ENCODE peak calls at places on chromosomes 2 and 18, in seven cellular contexts. P is HCT116, C is transverse colon, F is hepatocyte, A is endodermal cell, B is IMR-90, W is uterus. S is an unnamed sample. For H3K27me3, the result is how much of the 10 kb centered on the place peaks cover.

GRCh38 chr2:42967959-42968674 is 175.7 kb upstream of the HAAO start:
- DNase-seq in P (no peak), C (no peak), F (peak), A (peak), B (peak), W (peak), S (no peak)

GRCh38 chr2:191754103-191754502 is 76.2 kb downstream of the NABP1 start:
- DNase-seq in P (no peak), C (no peak), F (no peak), A (no peak), B (no peak), W (no peak), S (no peak)

GRCh38 chr2:159010963-159011362 is 42.5 kb downstream of the TANC1 start:
- DNase-seq in P (no peak), C (no peak), F (no peak), A (no peak), B (peak), W (no peak), S (no peak)

GRCh38 chr2:239608723-239609122 is 207.9 kb upstream of the HDAC4 start:
- DNase-seq in P (no peak), C (no peak), F (no peak), A (peak), B (no peak), W (no peak), S (peak)

GRCh38 chr2:224405412-224405811 is 3.5 kb upstream of the FAM124B start:
- DNase-seq in P (no peak), C (no peak), F (no peak), A (no peak), B (no peak), W (no peak), S (no peak)

GRCh38 chr18:35581555-35582309 is at the start of gene GALNT1:
- DNase-seq in P (no peak), C (no peak), F (peak), A (peak), B (peak), W (peak), S (peak)

GRCh38 chr18:55401638-55402191 is 186.3 kb downstream of the TCF4 start:
- DNase-seq in P (no peak), C (no peak), F (peak), A (peak), B (peak), W (peak), S (no peak)

GRCh38 chr2:37683926-37684780 is 12.7 kb upstream of the CDC42EP3 start:
- DNase-seq in P (no peak), C (no peak), F (no peak), A (no peak), B (peak), W (no peak), S (no peak)

GRCh38 chr2:17719562-17720371 is 33.8 kb downstream of the SMC6 start:
- DNase-seq in P (peak), C (no peak), F (peak), A (no peak), B (peak), W (no peak), S (peak)

GRCh38 chr2:133666621-133667020 is 98.4 kb upstream of the NCKAP5 start:
- DNase-seq in P (no peak), C (no peak), F (no peak), A (no peak), B (peak), W (no peak), S (no peak)

GRCh38 chr2:126921066-126921465 is 22.4 kb downstream of the TEX51 start:
- DNase-seq in P (no peak), C (no peak), F (no peak), A (peak), B (no peak), W (no peak), S (no peak)

GRCh38 chr2:241189093-241189855 is 797 bp downstream of the ANO7 start:
- DNase-seq in P (no peak), C (no peak), F (peak), A (no peak), B (no peak), W (no peak), S (peak)

GRCh38 chr2:62570861-62571698 is 65.1 kb upstream of the TMEM17 start:
- DNase-seq in P (no peak), C (peak), F (peak), A (peak), B (no peak), W (no peak), S (peak)

GRCh38 chr2:237072067-237072931 is 13.4 kb upstream of the COPS8 start:
- DNase-seq in P (peak), C (peak), F (peak), A (peak), B (peak), W (peak), S (peak)

GRCh38 chr18:74289946-74290478 is 1.8 kb downstream of the CYB5A start:
- DNase-seq in P (no peak), C (no peak), F (no peak), A (no peak), B (no peak), W (no peak), S (no peak)

GRCh38 chr18:25055076-25055475 is 296.9 kb downstream of the ZNF521 start:
- DNase-seq in P (no peak), C (no peak), F (no peak), A (no peak), B (peak), W (no peak), S (no peak)

GRCh38 chr18:6601241-6601640 is 128.3 kb upstream of the ARHGAP28 start:
- DNase-seq in P (no peak), C (no peak), F (no peak), A (no peak), B (no peak), W (no peak), S (no peak)

GRCh38 chr2:168160897-168161296 is 86.5 kb downstream of the STK39 start:
- DNase-seq in P (peak), C (no peak), F (no peak), A (peak), B (no peak), W (no peak), S (peak)

GRCh38 chr2:7363906-7364305 is 446.7 kb downstream of the RNF144A start:
- DNase-seq in P (no peak), C (no peak), F (no peak), A (no peak), B (no peak), W (no peak), S (no peak)

GRCh38 chr2:215332876-215333600 is 21.2 kb downstream of the ATIC start:
- DNase-seq in P (no peak), C (peak), F (peak), A (no peak), B (no peak), W (no peak), S (no peak)

GRCh38 chr2:128555433-128555832 is 236.8 kb upstream of the HS6ST1 start:
- DNase-seq in P (no peak), C (no peak), F (no peak), A (no peak), B (no peak), W (no peak), S (no peak)

GRCh38 chr2:216925632-216926366 is 65.9 kb upstream of the TNP1 start:
- DNase-seq in P (no peak), C (no peak), F (no peak), A (no peak), B (no peak), W (no peak), S (no peak)

GRCh38 chr2:95043300-95043786 is 17.8 kb downstream of the MAL start:
- DNase-seq in P (no peak), C (peak), F (peak), A (no peak), B (peak), W (no peak), S (peak)

GRCh38 chr18:38368246-38368645 is 802.6 kb upstream of the CELF4 start:
- DNase-seq in P (no peak), C (no peak), F (no peak), A (no peak), B (no peak), W (no peak), S (no peak)

GRCh38 chr2:20049631-20050030 is 1.8 kb downstream of the LAPTM4A start:
- DNase-seq in P (no peak), C (no peak), F (no peak), A (no peak), B (peak), W (no peak), S (peak)

GRCh38 chr2:237563816-237564215 is 2.6 kb upstream of the PRLH start:
- DNase-seq in P (no peak), C (no peak), F (peak), A (peak), B (peak), W (no peak), S (peak)

GRCh38 chr2:136246086-136246669 is 128.2 kb upstream of the CXCR4 start:
- DNase-seq in P (peak), C (peak), F (peak), A (peak), B (peak), W (no peak), S (peak)

GRCh38 chr2:179655627-179656026 is 205.8 kb downstream of the ZNF385B start:
- DNase-seq in P (no peak), C (no peak), F (no peak), A (no peak), B (peak), W (no peak), S (no peak)

GRCh38 chr2:40886100-40886499 is 434.2 kb upstream of the SLC8A1 start:
- DNase-seq in P (no peak), C (no peak), F (no peak), A (no peak), B (no peak), W (no peak), S (no peak)

GRCh38 chr2:98649135-98649991 is 41.0 kb downstream of the UNC50 start:
- DNase-seq in P (peak), C (peak), F (peak), A (peak), B (peak), W (peak), S (peak)

GRCh38 chr2:11535899-11536344 is 2.1 kb downstream of the GREB1 start:
- DNase-seq in P (no peak), C (no peak), F (no peak), A (peak), B (no peak), W (no peak), S (no peak)

GRCh38 chr2:105037572-105038382 is at the start of gene MRPS9:
- DNase-seq in P (peak), C (peak), F (peak), A (peak), B (peak), W (peak), S (peak)

GRCh38 chr18:23200751-23201150 is 65.5 kb downstream of the CABLES1 start:
- DNase-seq in P (no peak), C (no peak), F (no peak), A (no peak), B (no peak), W (no peak), S (no peak)

GRCh38 chr2:161101406-161101805 is 58.8 kb upstream of the TANK start:
- DNase-seq in P (no peak), C (no peak), F (no peak), A (no peak), B (no peak), W (no peak), S (no peak)

GRCh38 chr2:51710222-51710621 is 678.3 kb upstream of the NRXN1 start:
- DNase-seq in P (peak), C (peak), F (peak), A (peak), B (no peak), W (no peak), S (peak)

GRCh38 chr2:196409376-196409775 is 230.1 kb upstream of the CCDC150 start:
- DNase-seq in P (no peak), C (no peak), F (no peak), A (no peak), B (no peak), W (no peak), S (no peak)

DNA sequence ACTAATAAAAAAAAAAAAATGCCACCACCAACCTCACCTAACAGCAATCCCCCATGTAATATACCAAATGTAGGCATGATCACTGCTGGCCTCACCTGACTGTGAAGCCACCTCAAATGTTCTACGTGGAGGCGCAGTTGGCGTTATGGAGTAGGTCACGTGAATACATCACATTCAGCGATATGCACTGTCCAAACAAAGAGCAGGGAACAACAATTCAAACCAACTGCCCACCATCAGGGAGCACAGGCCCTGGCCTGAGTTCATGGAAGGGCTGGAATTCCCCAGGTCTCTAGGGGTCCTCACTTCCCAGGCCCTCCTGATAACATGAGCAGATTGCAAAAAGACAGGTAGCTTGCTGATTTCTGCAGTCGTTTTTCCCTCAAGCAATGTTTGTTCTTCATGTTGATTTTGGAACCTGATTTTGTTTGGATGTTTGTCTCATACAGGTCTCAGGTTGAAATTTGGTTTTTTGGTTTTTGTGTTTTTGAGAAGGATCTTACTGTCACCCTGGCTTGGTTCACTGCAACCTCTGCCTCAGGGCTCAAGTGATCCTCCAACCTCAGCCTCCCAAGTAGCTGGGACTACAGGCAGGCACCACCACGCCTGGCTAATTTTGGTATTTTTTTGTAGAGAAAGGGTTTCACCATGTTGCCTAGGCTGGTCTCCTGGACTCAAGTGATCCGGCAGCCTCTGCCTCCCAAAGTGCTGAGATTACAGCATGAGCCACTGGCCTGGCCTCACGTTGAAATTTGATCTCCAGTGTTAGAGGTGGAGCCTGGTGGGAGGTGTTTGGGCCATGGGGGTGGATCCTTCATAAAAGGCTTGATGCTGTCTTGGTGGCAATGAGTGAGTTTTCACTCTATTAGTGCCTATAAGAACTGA is 15.5 kb downstream of the TBC1D8 start:
- DNase-seq in P (no peak), C (no peak), F (no peak), A (peak), B (no peak), W (no peak), S (peak)
- H3K27me3 ChIP-seq in P (under half), C (under half), F (under half), A (under half), B (under half), W (under half), S (under half)

GRCh38 chr2:218979846-218980738 is 4.9 kb downstream of the FEV start:
- DNase-seq in P (peak), C (peak), F (peak), A (peak), B (peak), W (peak), S (peak)
- H3K4me3 ChIP-seq in P (peak), C (peak), F (no peak), A (peak), B (no peak), W (no peak), S (peak)

GRCh38 chr18:61272793-61273192 is 60.4 kb upstream of the CDH20 start:
- DNase-seq in P (no peak), C (no peak), F (no peak), A (no peak), B (no peak), W (no peak), S (no peak)
- H3K27me3 ChIP-seq in P (under half), C (under half), F (under half), A (under half), B (under half), W (under half), S (under half)

GRCh38 chr2:144520718-144521487 is 984 bp upstream of the ZEB2 start:
- DNase-seq in P (no peak), C (no peak), F (no peak), A (no peak), B (peak), W (no peak), S (no peak)
- H3K4me3 ChIP-seq in P (no peak), C (peak), F (peak), A (no peak), B (no peak), W (no peak), S (no peak)

GRCh38 chr2:173355132-173355865 is 627 bp downstream of the CDCA7 start:
- DNase-seq in P (peak), C (peak), F (peak), A (peak), B (peak), W (peak), S (peak)

GRCh38 chr2:173355866-173356508 is 1.3 kb downstream of the CDCA7 start:
- DNase-seq in P (no peak), C (peak), F (peak), A (peak), B (no peak), W (no peak), S (no peak)

GRCh38 chr2:173358617-173359016 is 3.9 kb downstream of the CDCA7 start:
- DNase-seq in P (no peak), C (no peak), F (no peak), A (no peak), B (no peak), W (no peak), S (no peak)

GRCh38 chr2:173359231-173359630 is 4.6 kb downstream of the CDCA7 start:
- DNase-seq in P (no peak), C (no peak), F (no peak), A (no peak), B (peak), W (no peak), S (no peak)

DNA sequence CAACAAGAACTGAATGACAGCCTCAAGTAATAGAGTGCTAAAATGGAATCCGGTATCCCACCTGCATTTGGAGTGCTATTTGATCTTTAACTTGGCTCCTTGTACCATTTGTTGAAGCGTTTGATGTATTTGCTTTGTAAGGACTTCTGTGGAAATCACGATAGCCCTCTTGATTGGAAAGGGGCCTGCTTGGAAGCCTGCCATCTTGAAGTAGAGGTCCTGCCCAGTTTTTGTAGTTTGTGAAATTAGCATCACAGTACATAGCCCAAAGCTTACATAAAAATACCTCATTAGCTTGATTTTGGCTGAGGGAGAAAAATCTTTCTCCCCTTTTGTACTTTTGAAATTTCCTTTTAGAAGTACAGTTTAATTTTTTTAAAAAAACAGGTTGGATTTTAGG is 2.7 kb downstream of the CDCA7 start:
- DNase-seq in P (no peak), C (no peak), F (no peak), A (no peak), B (no peak), W (no peak), S (no peak)
- H3K27me3 ChIP-seq in P (under half), C (under half), F (under half), A (under half), B (under half), W (under half), S (under half)